ENCODE peak calls at places on chromosomes 6 and 20, in nine cellular contexts. A is NCI-H524; N is stimulated activated CD8-positive, alpha-beta memory T cell treated with anti-CD3 and anti-CD28 coated beads, Interleukin-7, amount 100 ng/mL, for 4 hours; R is amygdala; L is HT1080; X is fibroblast of mammary gland; W is brain microvascular endothelial cell; T is RWPE1; F is GM20000. H is an unnamed sample.

GRCh38 chr20:37904845-37905244 is 1.9 kb downstream of the VSTM2L start:
- DNase-seq in W (no peak), X (no peak), A (no peak), L (no peak), N (no peak), T (no peak), R (no peak), F (no peak), H (no peak)

GRCh38 chr6:13629459-13630116 is 14.5 kb downstream of the NOL7 start:
- DNase-seq in T (no peak), F (no peak), N (no peak), R (no peak), L (no peak), A (no peak), X (no peak), W (no peak), H (no peak)

GRCh38 chr6:159168536-159169192 is 536 bp upstream of the FNDC1 start:
- DNase-seq in A (peak), T (no peak), W (peak), L (no peak), X (peak), R (no peak), N (no peak), F (no peak), H (peak)

GRCh38 chr6:13795041-13795748 is 19.2 kb downstream of the MCUR1 start:
- DNase-seq in T (peak), X (peak), N (peak), R (peak), L (peak), W (peak), A (peak), F (peak), H (peak)

GRCh38 chr6:137637161-137637560 is 143.0 kb upstream of the OLIG3 start:
- DNase-seq in F (no peak), N (no peak), T (peak), X (peak), L (peak), W (peak), R (no peak), A (no peak), H (no peak)

GRCh38 chr6:39061182-39061581 is 12.6 kb downstream of the GLP1R start:
- DNase-seq in F (no peak), R (no peak), X (no peak), A (no peak), N (no peak), W (no peak), L (no peak), T (no peak), H (no peak)

GRCh38 chr6:131780600-131780999 is 27.2 kb upstream of the ENPP1 start:
- DNase-seq in T (no peak), X (no peak), F (no peak), W (no peak), R (no peak), N (no peak), L (no peak), A (no peak), H (no peak)

GRCh38 chr20:33650111-33650752 is 11.9 kb upstream of the C20orf144 start:
- DNase-seq in R (no peak), N (no peak), A (peak), T (no peak), L (no peak), X (no peak), F (no peak), W (no peak), H (no peak)

GRCh38 chr6:76810286-76810685 is 653.0 kb downstream of the HTR1B start:
- DNase-seq in F (no peak), W (no peak), N (no peak), T (no peak), R (no peak), L (no peak), A (no peak), X (no peak), H (no peak)

GRCh38 chr6:83904395-83904794 is 44.9 kb downstream of the CYB5R4 start:
- DNase-seq in F (no peak), L (no peak), A (no peak), X (no peak), W (no peak), N (no peak), T (no peak), R (no peak), H (no peak)

GRCh38 chr6:147467463-147467862 is 41.0 kb upstream of the SAMD5 start:
- DNase-seq in F (no peak), R (no peak), A (no peak), T (no peak), W (no peak), N (no peak), X (no peak), L (no peak), H (no peak)

GRCh38 chr6:134882426-134883038 is 67.4 kb downstream of the ALDH8A1 start:
- DNase-seq in L (peak), T (peak), W (peak), R (no peak), A (peak), F (peak), X (peak), N (peak), H (peak)

H was measured in ecto neural progenitor cell.